ENCODE peak calls at places on chromosomes 6 and 20, in six cellular contexts. M is GM23248, V is PC-3, K is HCT116, O is hepatocyte, I is A673. L is an unnamed sample.

GRCh38 chr20:19308151-19308550 is 95.7 kb downstream of the SLC24A3 start:
- DNase-seq in V (no peak), K (no peak), O (no peak), M (no peak), I (no peak), L (no peak)

GRCh38 chr20:2967841-2968240 is 75.6 kb upstream of the GNRH2 start:
- DNase-seq in M (no peak), I (no peak), K (no peak), O (no peak), V (no peak), L (no peak)

GRCh38 chr6:152671146-152671545 is 26.6 kb upstream of the MYCT1 start:
- DNase-seq in V (no peak), M (peak; percentile 52), O (no peak), K (no peak), I (no peak), L (no peak)

GRCh38 chr20:13008761-13009681 is at the start of gene SPTLC3:
- DNase-seq in O (peak; percentile 77), M (peak; percentile 53), I (peak; percentile 28), K (no peak), V (peak; percentile 81), L (peak; percentile 88)

GRCh38 chr6:155483858-155484257 is 28.2 kb upstream of the NOX3 start:
- DNase-seq in V (no peak), M (peak; percentile 75), I (peak; percentile 54), K (no peak), O (no peak), L (no peak)

GRCh38 chr6:16380220-16380809 is 141.9 kb downstream of the GMPR start:
- DNase-seq in O (no peak), I (no peak), V (no peak), K (no peak), M (no peak), L (no peak)

GRCh38 chr6:133504761-133505160 is 263.6 kb downstream of the EYA4 start:
- DNase-seq in K (no peak), O (no peak), M (no peak), I (no peak), V (no peak), L (no peak)

GRCh38 chr6:33297406-33297955 is 1.3 kb downstream of the RGL2 start:
- DNase-seq in I (no peak), V (peak; percentile 72), M (no peak), K (no peak), O (peak; percentile 69), L (peak; percentile 73)

GRCh38 chr6:17289491-17290106 is 8.4 kb downstream of the RBM24 start:
- DNase-seq in O (peak; percentile 64), M (peak; percentile 44), K (no peak), I (no peak), V (no peak), L (no peak)

GRCh38 chr6:43747734-43748133 is 22.3 kb upstream of the VEGFA start:
- DNase-seq in O (no peak), I (no peak), V (no peak), M (no peak), K (no peak), L (no peak)

GRCh38 chr20:50394569-50394968 is 115.6 kb upstream of the PTPN1 start:
- DNase-seq in I (no peak), M (no peak), O (no peak), K (no peak), V (no peak), L (no peak)

GRCh38 chr6:73452107-73452461 is at the start of gene CGAS:
- DNase-seq in M (peak; percentile 83), K (no peak), V (peak; percentile 75), I (peak; percentile 44), O (peak; percentile 37), L (peak; percentile 79)

GRCh38 chr6:14635933-14636599 is 518.5 kb downstream of the CD83 start:
- DNase-seq in K (no peak), I (no peak), O (no peak), M (no peak), V (no peak), L (no peak)

GRCh38 chr20:63686492-63687321 is 9.7 kb upstream of the TNFRSF6B start:
- DNase-seq in I (no peak), V (peak; percentile 38), O (peak; percentile 60), M (peak; percentile 94), K (peak; percentile 57), L (peak; percentile 73)

GRCh38 chr6:81098109-81098814 is 654.2 kb downstream of the TENT5A start:
- DNase-seq in M (no peak), I (no peak), O (no peak), V (no peak), K (no peak), L (no peak)

GRCh38 chr20:59706106-59706693 is 101.9 kb downstream of the PHACTR3 start:
- DNase-seq in O (no peak), I (no peak), V (no peak), M (no peak), K (no peak), L (no peak)

GRCh38 chr20:53146201-53146891 is 174.2 kb downstream of the TSHZ2 start:
- DNase-seq in M (no peak), V (no peak), O (no peak), I (peak; percentile 39), K (no peak), L (no peak)

GRCh38 chr20:1896859-1897258 is 1.7 kb downstream of the SIRPA start:
- DNase-seq in V (no peak), K (no peak), O (no peak), I (no peak), M (no peak), L (no peak)

GRCh38 chr20:1894951-1895673 is at the start of gene SIRPA:
- DNase-seq in K (no peak), V (peak; percentile 66), I (peak; percentile 84), M (peak; percentile 88), O (peak; percentile 82), L (peak; percentile 51)

GRCh38 chr20:1894471-1894950 is 696 bp upstream of the SIRPA start:
- DNase-seq in O (peak; percentile 87), V (peak; percentile 62), K (no peak), I (peak; percentile 56), M (peak; percentile 82), L (peak; percentile 62)

GRCh38 chr20:1897486-1897885 is 2.3 kb downstream of the SIRPA start:
- DNase-seq in I (peak; percentile 66), O (no peak), M (peak; percentile 61), V (no peak), K (no peak), L (no peak)

GRCh38 chr20:1895674-1896496 is 678 bp downstream of the SIRPA start:
- DNase-seq in V (no peak), I (no peak), K (no peak), M (peak; percentile 65), O (peak; percentile 44), L (no peak)
- TF ChIP-seq EZH2 in V (no peak), I (no peak), K (no peak), M (no peak), O (no peak), L (no peak)

GRCh38 chr6:222468-222867 is 69.8 kb upstream of the DUSP22 start:
- DNase-seq in I (no peak), O (no peak), K (no peak), V (no peak), M (no peak), L (no peak)

GRCh38 chr6:220312-220711 is 72.0 kb upstream of the DUSP22 start:
- DNase-seq in V (no peak), I (no peak), M (no peak), O (no peak), K (no peak), L (no peak)

GRCh38 chr6:220736-221475 is 71.4 kb upstream of the DUSP22 start:
- DNase-seq in V (peak; percentile 44), K (no peak), I (no peak), O (no peak), M (peak; percentile 30), L (no peak)

GRCh38 chr6:223136-223535 is 69.2 kb upstream of the DUSP22 start:
- DNase-seq in V (no peak), I (no peak), O (no peak), K (no peak), M (no peak), L (no peak)

GRCh38 chr6:221531-222349 is 70.5 kb upstream of the DUSP22 start:
- DNase-seq in K (no peak), I (no peak), V (peak; percentile 44), M (no peak), O (no peak), L (no peak)
- TF ChIP-seq EZH2 in K (no peak), I (no peak), V (no peak), M (no peak), O (no peak), L (no peak)

DNA sequence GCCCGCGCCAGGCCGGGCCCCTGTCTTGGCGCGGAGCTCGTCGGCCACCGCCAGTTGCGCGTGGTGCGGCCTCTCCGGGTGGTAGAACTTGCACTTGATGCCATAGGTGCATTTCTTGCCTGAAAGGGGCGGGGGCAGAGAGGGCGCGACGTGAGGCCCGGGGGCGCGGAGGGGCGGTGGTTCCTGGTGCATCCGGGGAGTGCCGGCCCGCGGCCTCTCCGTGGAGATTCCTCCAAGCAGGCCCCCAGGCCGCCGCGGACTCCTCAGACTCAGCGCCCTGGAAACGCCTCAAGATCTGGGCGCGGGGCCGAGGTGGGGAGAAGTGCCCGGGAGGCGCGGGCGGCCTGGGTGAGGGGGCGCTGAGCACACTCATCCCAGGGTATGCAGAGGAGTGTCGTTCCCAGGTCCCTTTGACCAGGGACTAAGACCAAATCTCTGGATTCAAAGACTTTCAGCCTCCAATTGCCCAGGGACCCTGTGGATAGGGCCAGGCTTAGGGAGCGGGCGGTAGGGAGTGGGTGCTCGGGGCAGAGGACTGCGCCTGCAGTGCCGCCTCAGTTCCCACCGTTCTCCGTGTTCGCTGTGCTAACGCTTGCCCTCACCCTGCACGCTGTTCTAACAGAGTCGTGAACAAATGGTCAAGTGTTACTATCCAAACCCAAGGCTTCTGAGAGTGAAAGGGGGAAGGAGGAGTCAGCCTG is 33.3 kb downstream of the ZC3H12D start:
- DNase-seq in K (no peak), I (no peak), V (no peak), M (peak; percentile 72), O (peak; percentile 65), L (no peak)
- TF ChIP-seq EZH2 in K (no peak), I (no peak), V (no peak), M (no peak), O (no peak), L (no peak)

GRCh38 chr20:36091561-36092423 is 62.7 kb upstream of the EPB41L1 start:
- DNase-seq in I (no peak), O (no peak), V (peak; percentile 18), M (no peak), K (no peak), L (no peak)
- TF ChIP-seq EZH2 in I (peak; percentile 65), O (no peak), V (no peak), M (no peak), K (no peak), L (no peak)

L was measured in PC-9.